ENCODE peak calls at places on chromosomes 16 and 17, in five cellular contexts. H, Y, S, U and W are unnamed samples. For H3K36me3, the result is how much of the 10 kb centered on the place peaks cover.

GRCh38 chr16:28316056-28316455 is 23.7 kb downstream of the SBK1 start:
- DNase-seq in H (no peak), U (no peak), Y (no peak), S (no peak), W (no peak)

GRCh38 chr16:57730771-57731730 is 4.5 kb upstream of the KATNB1 start:
- DNase-seq in S (no peak), Y (no peak), U (no peak), H (no peak), W (no peak)

GRCh38 chr17:43823350-43824084 is 9.4 kb downstream of the MPP3 start:
- DNase-seq in U (no peak), Y (peak), S (no peak), H (peak), W (peak)

GRCh38 chr17:5488752-5489151 is 2.4 kb downstream of the MIS12 start:
- DNase-seq in U (no peak), H (no peak), Y (no peak), S (no peak), W (no peak)

GRCh38 chr17:72545756-72546155 is 424.9 kb downstream of the SOX9 start:
- DNase-seq in U (no peak), H (no peak), S (no peak), Y (no peak), W (no peak)

GRCh38 chr17:57350266-57350665 is 93.9 kb downstream of the MSI2 start:
- DNase-seq in Y (peak), U (peak), S (peak), H (no peak), W (peak)

GRCh38 chr16:11634307-11634706 is 33.9 kb upstream of the SNN start:
- DNase-seq in Y (no peak), U (no peak), S (no peak), H (no peak), W (no peak)

GRCh38 chr16:75351183-75351582 is 82.1 kb downstream of the CFDP1 start:
- DNase-seq in Y (no peak), S (peak), U (no peak), H (no peak), W (no peak)

GRCh38 chr17:43702636-43703035 is 40.9 kb upstream of the MEOX1 start:
- DNase-seq in S (no peak), Y (no peak), U (no peak), H (no peak), W (peak)

GRCh38 chr17:39954876-39955275 is 7.9 kb upstream of the GSDMA start:
- DNase-seq in Y (no peak), U (no peak), H (no peak), S (no peak), W (no peak)
- TF ChIP-seq CTCF in Y (no peak), U (no peak), H (no peak), S (no peak), W (no peak)

DNA sequence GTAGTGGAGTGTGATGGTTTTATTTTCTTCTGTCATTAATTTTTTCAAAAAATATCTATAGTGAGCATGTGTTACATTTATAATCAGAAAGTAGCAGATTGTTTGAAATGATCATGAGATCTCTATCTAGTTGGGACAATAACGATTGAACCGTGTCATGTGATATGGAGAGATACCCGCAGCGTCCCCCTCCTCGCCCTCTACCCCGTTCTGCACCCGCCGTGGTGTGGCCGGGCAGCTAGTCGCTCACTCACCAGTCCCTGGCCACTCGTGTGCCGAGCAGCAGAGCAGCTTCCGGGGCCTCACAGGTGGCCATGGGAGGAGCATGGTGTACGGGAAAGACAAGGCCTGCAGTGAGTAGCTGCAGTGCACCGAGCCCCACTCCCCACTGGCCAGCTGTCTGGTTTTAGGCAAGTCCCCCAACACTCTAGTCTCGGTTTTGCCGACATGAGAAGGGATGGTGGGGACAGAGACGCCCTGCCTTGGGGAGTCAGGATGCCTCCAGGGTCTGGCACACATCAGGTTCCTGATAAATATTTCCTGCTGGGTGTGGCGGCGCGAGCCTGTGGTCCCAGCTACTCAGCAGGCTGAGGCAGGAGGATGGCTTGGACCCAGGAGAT is 15.3 kb downstream of the MLYCD start:
- DNase-seq in H (no peak), U (no peak), S (no peak), Y (no peak), W (no peak)
- H3K36me3 ChIP-seq in H (under half), U (half or more), S (half or more), Y (under half), W (under half)

DNA sequence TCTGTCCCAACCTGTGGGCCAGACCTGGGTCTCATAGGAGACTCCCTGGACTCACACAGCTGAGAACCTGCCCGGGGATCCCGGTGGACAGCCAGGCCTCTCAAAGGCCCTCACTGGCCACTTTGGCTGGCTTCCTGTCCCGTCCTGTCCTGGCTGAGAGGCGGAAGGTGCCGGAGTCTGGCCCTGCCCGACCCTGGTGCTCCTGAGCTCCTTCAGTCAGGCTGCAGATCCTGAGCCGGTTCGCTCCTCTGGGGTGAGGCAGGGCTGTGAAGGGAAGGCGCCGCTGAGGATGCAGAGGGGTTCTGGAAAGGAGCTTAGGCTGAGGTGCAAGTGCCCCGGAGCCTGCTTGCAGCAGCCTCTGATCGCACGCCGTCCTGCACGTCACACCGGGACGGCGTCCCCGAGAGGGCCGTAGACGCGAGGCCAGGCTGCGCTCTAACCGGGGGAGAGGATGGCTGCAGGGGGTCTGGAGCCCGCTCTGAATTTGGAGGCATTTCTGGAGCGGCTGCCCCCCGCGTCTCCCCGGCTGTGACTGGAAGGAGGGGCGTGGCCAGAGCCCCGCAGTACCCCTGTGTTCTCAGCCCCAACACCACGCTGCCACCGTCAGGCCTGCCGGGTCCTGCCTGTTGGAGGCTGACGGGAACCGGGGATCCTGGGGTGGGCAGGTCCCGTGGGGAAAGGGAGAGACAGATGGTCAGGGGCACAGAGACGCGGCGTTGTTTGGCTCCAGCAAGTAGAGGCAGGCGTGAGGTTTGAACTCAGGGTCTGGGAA is 4.1 kb downstream of the HGS start:
- DNase-seq in Y (no peak), H (no peak), U (no peak), S (no peak), W (no peak)
- TF ChIP-seq CTCF in Y (no peak), H (no peak), U (no peak), S (no peak), W (no peak)

GRCh38 chr17:36514856-36515255 is 19.8 kb downstream of the MYO19 start:
- DNase-seq in Y (no peak), U (no peak), H (no peak), S (no peak), W (no peak)
- H3K36me3 ChIP-seq in Y (under half), U (half or more), H (under half), S (under half), W (under half)